ENCODE peak calls at places on chromosomes 6 and 20, in seven cellular contexts. L is IMR-90, T is AG09319, F is B cell, Q is ecto neural progenitor cell, H is pulmonary artery endothelial cell, E is ureter. O is an unnamed sample.
A peak's percentile ranks its signal among the peaks of the same experiment; 100 is the strongest.

GRCh38 chr20:10430000-10430466 is 4.0 kb downstream of the MKKS start:
- DNase-seq in F (no peak), H (no peak), L (peak; percentile 32), E (no peak), Q (no peak), T (no peak), O (no peak)

GRCh38 chr6:27478141-27478705 is 5.3 kb upstream of the ZNF184 start:
- DNase-seq in L (peak; percentile 40), Q (no peak), H (no peak), E (no peak), T (no peak), F (no peak), O (no peak)

GRCh38 chr6:114055319-114055718 is 84.4 kb upstream of the HDAC2 start:
- DNase-seq in Q (no peak), F (no peak), H (no peak), T (no peak), E (no peak), L (no peak), O (no peak)

GRCh38 chr6:42707595-42707994 is 14.8 kb downstream of the PRPH2 start:
- DNase-seq in E (no peak), T (no peak), L (no peak), Q (no peak), H (no peak), F (no peak), O (no peak)

GRCh38 chr6:137823826-137824501 is 43.1 kb upstream of the TNFAIP3 start:
- DNase-seq in L (peak; percentile 84), H (no peak), F (peak; percentile 50), E (no peak), Q (no peak), T (peak; percentile 59), O (no peak)

GRCh38 chr20:19975436-19975799 is 41.7 kb upstream of the NAA20 start:
- DNase-seq in Q (no peak), T (no peak), H (no peak), E (no peak), F (no peak), L (peak; percentile 54), O (no peak)

GRCh38 chr6:130303436-130303835 is 62.4 kb upstream of the TMEM200A start:
- DNase-seq in H (no peak), F (no peak), Q (no peak), E (no peak), L (peak; percentile 70), T (peak; percentile 54), O (no peak)

GRCh38 chr20:33030076-33030475 is 1.4 kb upstream of the BPIFB6 start:
- DNase-seq in H (no peak), F (no peak), E (no peak), L (no peak), T (no peak), Q (no peak), O (no peak)

GRCh38 chr6:127058027-127058426 is 60.4 kb upstream of the RSPO3 start:
- DNase-seq in H (no peak), Q (no peak), E (no peak), F (no peak), T (no peak), L (peak; percentile 48), O (no peak)

GRCh38 chr20:59790388-59790787 is 143.0 kb downstream of the SYCP2 start:
- DNase-seq in E (no peak), F (no peak), Q (no peak), L (no peak), H (no peak), T (no peak), O (no peak)

GRCh38 chr6:4999586-4999985 is 4.3 kb downstream of the RPP40 start:
- DNase-seq in E (no peak), T (peak; percentile 18), Q (no peak), H (no peak), F (no peak), L (no peak), O (no peak)

GRCh38 chr20:44056010-44056698 is 130.8 kb downstream of the JPH2 start:
- DNase-seq in H (no peak), Q (peak; percentile 60), E (peak; percentile 37), F (peak; percentile 15), T (no peak), L (no peak), O (no peak)

GRCh38 chr6:15528870-15529269 is 134.0 kb downstream of the DTNBP1 start:
- DNase-seq in E (no peak), L (no peak), F (no peak), H (no peak), T (no peak), Q (peak; percentile 14), O (no peak)

GRCh38 chr20:57392512-57393271 is 1.5 kb downstream of the RBM38 start:
- DNase-seq in H (no peak), E (no peak), F (peak; percentile 86), T (no peak), L (no peak), Q (no peak), O (no peak)

GRCh38 chr20:9215539-9215938 is 146.7 kb downstream of the PLCB4 start:
- DNase-seq in F (no peak), H (no peak), T (no peak), E (no peak), L (no peak), Q (no peak), O (no peak)

O was measured in caudate nucleus.